ENCODE peak calls at places on chromosomes 4 and X, in five cellular contexts. One of them, this sample, is unnamed.

GRCh38 chr4:8830611-8831200 is 40.9 kb downstream of the HMX1 start:
- DNase-seq in HepG2: no peak
- DNase-seq in HCT116: no peak
- DNase-seq in K562: no peak
- DNase-seq in GM12878: no peak
- DNase-seq in this sample: no peak

GRCh38 chrX:97021680-97022079 is 138.0 kb downstream of the RPA4 start:
- DNase-seq in GM12878: no peak
- DNase-seq in HCT116: no peak
- DNase-seq in HepG2: no peak
- DNase-seq in K562: no peak
- DNase-seq in this sample: no peak

GRCh38 chr4:171813195-171813955 is at the start of gene GALNTL6:
- DNase-seq in GM12878: no peak
- DNase-seq in K562: no peak
- DNase-seq in HepG2: no peak
- DNase-seq in HCT116: no peak
- DNase-seq in this sample: peak; percentile 69

GRCh38 chrX:16882702-16883486 is 12.7 kb upstream of the RBBP7 start:
- DNase-seq in K562: peak; percentile 80
- DNase-seq in HCT116: peak; percentile 37
- DNase-seq in GM12878: peak; percentile 37
- DNase-seq in HepG2: peak; percentile 44
- DNase-seq in this sample: no peak

GRCh38 chr4:56026596-56026995 is 77.9 kb downstream of the CEP135 start:
- DNase-seq in HepG2: no peak
- DNase-seq in GM12878: no peak
- DNase-seq in HCT116: peak; percentile 27
- DNase-seq in K562: no peak
- DNase-seq in this sample: no peak

GRCh38 chrX:262391-262909 is 18.7 kb upstream of the PLCXD1 start:
- DNase-seq in GM12878: no peak
- DNase-seq in HepG2: peak; percentile 68
- DNase-seq in HCT116: no peak
- DNase-seq in K562: no peak
- DNase-seq in this sample: no peak

GRCh38 chr4:139764686-139765085 is 99.1 kb downstream of the MGST2 start:
- DNase-seq in HCT116: no peak
- DNase-seq in K562: no peak
- DNase-seq in HepG2: no peak
- DNase-seq in GM12878: no peak
- DNase-seq in this sample: no peak

GRCh38 chr4:67897686-67898085 is 13.9 kb upstream of the TMPRSS11D start:
- DNase-seq in HepG2: no peak
- DNase-seq in K562: no peak
- DNase-seq in GM12878: no peak
- DNase-seq in HCT116: no peak
- DNase-seq in this sample: no peak

GRCh38 chrX:38086451-38087215 is 80.3 kb downstream of the SYTL5 start:
- DNase-seq in HCT116: no peak
- DNase-seq in GM12878: no peak
- DNase-seq in K562: no peak
- DNase-seq in HepG2: no peak
- DNase-seq in this sample: no peak

GRCh38 chr4:187578103-187578502 is 417.5 kb upstream of the ZFP42 start:
- DNase-seq in HepG2: no peak
- DNase-seq in GM12878: no peak
- DNase-seq in HCT116: no peak
- DNase-seq in K562: no peak
- DNase-seq in this sample: no peak

GRCh38 chr4:136812100-136812880 is 720.0 kb downstream of the PCDH18 start:
- DNase-seq in K562: no peak
- DNase-seq in HCT116: no peak
- DNase-seq in GM12878: no peak
- DNase-seq in HepG2: no peak
- DNase-seq in this sample: no peak

GRCh38 chr4:168914095-168914494 is 96.0 kb downstream of the CBR4 start:
- DNase-seq in HepG2: no peak
- DNase-seq in K562: no peak
- DNase-seq in HCT116: no peak
- DNase-seq in GM12878: no peak
- DNase-seq in this sample: no peak

GRCh38 chrX:3026074-3026588 is 15.1 kb upstream of the ARSF start:
- DNase-seq in HCT116: no peak
- DNase-seq in HepG2: no peak
- DNase-seq in GM12878: no peak
- DNase-seq in K562: no peak
- DNase-seq in this sample: no peak

GRCh38 chr4:104073245-104073644 is 353.5 kb upstream of the TACR3 start:
- DNase-seq in HCT116: no peak
- DNase-seq in GM12878: no peak
- DNase-seq in K562: no peak
- DNase-seq in HepG2: no peak
- DNase-seq in this sample: no peak

GRCh38 chr4:108351806-108352205 is 183.1 kb upstream of the LEF1 start:
- DNase-seq in K562: no peak
- DNase-seq in GM12878: no peak
- DNase-seq in HepG2: no peak
- DNase-seq in HCT116: no peak
- DNase-seq in this sample: no peak

GRCh38 chr4:135672202-135672601 is 1470.6 kb upstream of the PABPC4L start:
- DNase-seq in HepG2: no peak
- DNase-seq in HCT116: no peak
- DNase-seq in K562: no peak
- DNase-seq in GM12878: no peak
- DNase-seq in this sample: no peak

GRCh38 chrX:150200820-150201287 is 162.3 kb upstream of the MAMLD1 start:
- DNase-seq in HepG2: peak; percentile 54
- DNase-seq in K562: peak; percentile 44
- DNase-seq in GM12878: peak; percentile 54
- DNase-seq in HCT116: peak; percentile 80
- DNase-seq in this sample: no peak

GRCh38 chr4:186104114-186104894 is at the start of gene FAM149A:
- DNase-seq in HepG2: no peak
- DNase-seq in GM12878: no peak
- DNase-seq in HCT116: peak; percentile 19
- DNase-seq in K562: no peak
- DNase-seq in this sample: no peak

GRCh38 chrX:135315864-135316263 is 6.6 kb downstream of the ETDC start:
- DNase-seq in K562: no peak
- DNase-seq in HepG2: no peak
- DNase-seq in GM12878: peak; percentile 23
- DNase-seq in HCT116: no peak
- DNase-seq in this sample: no peak

GRCh38 chr4:6368601-6369000 is 99.0 kb downstream of the WFS1 start:
- DNase-seq in K562: no peak
- DNase-seq in HCT116: no peak
- DNase-seq in HepG2: no peak
- DNase-seq in GM12878: no peak
- DNase-seq in this sample: no peak

GRCh38 chr4:4901877-4902276 is 42.4 kb downstream of the MSX1 start:
- DNase-seq in HepG2: no peak
- DNase-seq in GM12878: no peak
- DNase-seq in HCT116: no peak
- DNase-seq in K562: peak; percentile 10
- DNase-seq in this sample: no peak

GRCh38 chr4:185839204-185839712 is 27.3 kb upstream of the SORBS2 start:
- DNase-seq in HepG2: no peak
- DNase-seq in K562: no peak
- DNase-seq in GM12878: no peak
- DNase-seq in HCT116: peak; percentile 54
- DNase-seq in this sample: peak; percentile 96

GRCh38 chr4:108031427-108032083 is 41.9 kb downstream of the HADH start:
- DNase-seq in K562: peak; percentile 17
- DNase-seq in HCT116: no peak
- DNase-seq in HepG2: no peak
- DNase-seq in GM12878: no peak
- DNase-seq in this sample: no peak

GRCh38 chr4:135227842-135228241 is 1026.3 kb upstream of the PABPC4L start:
- DNase-seq in HepG2: no peak
- DNase-seq in HCT116: no peak
- DNase-seq in K562: no peak
- DNase-seq in GM12878: no peak
- DNase-seq in this sample: no peak

GRCh38 chr4:121950212-121950679 is 1.6 kb downstream of the TRPC3 start:
- DNase-seq in K562: peak; percentile 77
- DNase-seq in HCT116: peak; percentile 21
- DNase-seq in GM12878: no peak
- DNase-seq in HepG2: peak; percentile 20
- DNase-seq in this sample: peak; percentile 70

GRCh38 chrX:30627818-30628652 is 25.2 kb upstream of the GK start:
- DNase-seq in HepG2: peak; percentile 88
- DNase-seq in K562: no peak
- DNase-seq in GM12878: no peak
- DNase-seq in HCT116: no peak
- DNase-seq in this sample: no peak

GRCh38 chrX:155998116-155998515 is 620 bp downstream of the IL9R start:
- DNase-seq in GM12878: no peak
- DNase-seq in HCT116: no peak
- DNase-seq in HepG2: no peak
- DNase-seq in K562: no peak
- DNase-seq in this sample: no peak

GRCh38 chrX:86714441-86714840 is 566.2 kb downstream of the DACH2 start:
- DNase-seq in GM12878: no peak
- DNase-seq in HCT116: no peak
- DNase-seq in HepG2: no peak
- DNase-seq in K562: no peak
- DNase-seq in this sample: no peak

GRCh38 chr4:126790633-126791032 is 842.1 kb upstream of the INTU start:
- DNase-seq in HCT116: no peak
- DNase-seq in GM12878: no peak
- DNase-seq in K562: peak; percentile 66
- DNase-seq in HepG2: no peak
- DNase-seq in this sample: no peak

GRCh38 chr4:72641611-72642010 is 72.6 kb upstream of the ADAMTS3 start:
- DNase-seq in GM12878: no peak
- DNase-seq in K562: peak; percentile 6
- DNase-seq in HepG2: no peak
- DNase-seq in HCT116: no peak
- DNase-seq in this sample: no peak

GRCh38 chr4:75679876-75680575 is 6.8 kb upstream of the G3BP2 start:
- DNase-seq in HCT116: no peak
- DNase-seq in HepG2: no peak
- DNase-seq in GM12878: no peak
- DNase-seq in K562: no peak
- DNase-seq in this sample: no peak

DNA sequence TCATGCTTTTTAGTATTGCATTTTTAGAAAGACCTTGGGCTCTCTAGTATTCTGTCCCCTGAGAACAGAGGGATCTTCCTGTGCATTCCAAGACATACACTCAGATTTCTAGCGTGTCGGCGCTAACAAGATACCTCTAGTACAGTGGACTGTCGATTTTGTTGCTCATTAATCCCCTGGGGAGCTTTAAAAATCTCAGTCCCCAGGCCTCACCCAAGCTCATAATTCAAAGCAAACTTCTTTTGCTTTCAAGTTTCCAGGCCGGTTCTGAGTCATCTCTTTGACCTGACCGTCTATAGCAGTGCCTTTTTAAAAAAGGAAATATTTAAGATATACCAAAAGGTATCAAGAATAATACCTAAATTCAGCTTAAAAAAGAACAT is 137.0 kb downstream of the AMMECR1 start:
- DNase-seq in K562: no peak
- DNase-seq in HCT116: peak; percentile 47
- DNase-seq in HepG2: no peak
- DNase-seq in GM12878: no peak
- DNase-seq in this sample: no peak
- TF ChIP-seq SRF in K562: no peak
- TF ChIP-seq SRF in HCT116: no peak
- TF ChIP-seq SRF in HepG2: no peak
- TF ChIP-seq SRF in GM12878: no peak
- TF ChIP-seq SRF in this sample: no peak

GRCh38 chrX:123876844-123877243 is 17.0 kb downstream of the XIAP start:
- DNase-seq in HCT116: no peak
- DNase-seq in HepG2: no peak
- DNase-seq in K562: no peak
- DNase-seq in GM12878: no peak
- DNase-seq in this sample: no peak

GRCh38 chrX:123878177-123878576 is 18.3 kb downstream of the XIAP start:
- DNase-seq in K562: no peak
- DNase-seq in HCT116: no peak
- DNase-seq in GM12878: no peak
- DNase-seq in HepG2: no peak
- DNase-seq in this sample: no peak

GRCh38 chrX:123884809-123885408 is 25.1 kb downstream of the XIAP start:
- DNase-seq in HepG2: peak; percentile 31
- DNase-seq in HCT116: no peak
- DNase-seq in K562: peak; percentile 55
- DNase-seq in GM12878: no peak
- DNase-seq in this sample: no peak

GRCh38 chrX:123876177-123876576 is 16.3 kb downstream of the XIAP start:
- DNase-seq in HepG2: no peak
- DNase-seq in GM12878: no peak
- DNase-seq in K562: no peak
- DNase-seq in HCT116: no peak
- DNase-seq in this sample: no peak

DNA sequence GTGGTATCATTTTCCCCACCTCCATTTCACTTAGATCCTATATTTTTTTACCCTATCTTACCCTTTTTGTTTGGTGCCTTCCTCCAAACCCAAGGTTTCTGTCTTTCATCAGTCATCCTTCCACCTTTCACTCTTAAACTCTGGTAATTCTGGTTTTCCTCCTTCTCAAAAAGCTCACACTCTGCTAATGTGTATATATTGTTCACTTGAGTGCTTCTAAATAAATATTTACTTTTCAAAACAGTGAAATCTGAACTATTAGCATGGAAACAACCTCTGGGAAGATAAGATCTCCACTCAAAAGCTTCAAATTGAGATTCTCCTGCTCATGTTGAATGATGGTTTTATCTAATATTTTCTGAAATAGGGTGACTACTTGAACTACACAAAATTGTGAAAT is 21.5 kb downstream of the XIAP start:
- DNase-seq in HCT116: no peak
- DNase-seq in GM12878: no peak
- DNase-seq in K562: no peak
- DNase-seq in HepG2: no peak
- DNase-seq in this sample: no peak
- TF ChIP-seq SRF in HCT116: no peak
- TF ChIP-seq SRF in GM12878: no peak
- TF ChIP-seq SRF in K562: no peak
- TF ChIP-seq SRF in HepG2: no peak
- TF ChIP-seq SRF in this sample: no peak

GRCh38 chr4:53477038-53477565 is 99.7 kb downstream of the FIP1L1 start:
- DNase-seq in GM12878: no peak
- DNase-seq in HCT116: no peak
- DNase-seq in K562: no peak
- DNase-seq in HepG2: peak; percentile 9
- DNase-seq in this sample: peak; percentile 44
- TF ChIP-seq SRF in GM12878: no peak
- TF ChIP-seq SRF in HCT116: no peak
- TF ChIP-seq SRF in K562: no peak
- TF ChIP-seq SRF in HepG2: no peak
- TF ChIP-seq SRF in this sample: no peak

GRCh38 chr4:152880263-152880662 is 55.9 kb upstream of the FHDC1 start:
- DNase-seq in HepG2: no peak
- DNase-seq in K562: no peak
- DNase-seq in HCT116: no peak
- DNase-seq in GM12878: no peak
- DNase-seq in this sample: no peak

GRCh38 chr4:152877868-152878267 is 58.3 kb upstream of the FHDC1 start:
- DNase-seq in GM12878: no peak
- DNase-seq in HCT116: no peak
- DNase-seq in HepG2: no peak
- DNase-seq in K562: no peak
- DNase-seq in this sample: no peak
- TF ChIP-seq SRF in GM12878: no peak
- TF ChIP-seq SRF in HCT116: no peak
- TF ChIP-seq SRF in HepG2: no peak
- TF ChIP-seq SRF in K562: no peak
- TF ChIP-seq SRF in this sample: no peak